ENCODE peak calls at places on chromosomes 4 and X, in seven cellular contexts. D is psoas muscle; B is CD4-positive, CD25-positive, alpha-beta regulatory T cell; Q is GM23338; K is lung; U is tibial artery; V is neural progenitor cell. E is an unnamed sample.

GRCh38 chrX:111868726-111869638 is 7.0 kb upstream of the TRPC5OS start:
- DNase-seq in D (no peak), B (no peak), Q (no peak), K (no peak), U (no peak), V (peak; percentile 66), E (no peak)

GRCh38 chr4:153067376-153067775 is 131.3 kb downstream of the FHDC1 start:
- DNase-seq in D (no peak), B (no peak), Q (peak; percentile 30), K (no peak), U (no peak), V (no peak), E (no peak)

GRCh38 chr4:45693746-45694145 is 430.1 kb downstream of the GABRG1 start:
- DNase-seq in D (no peak), B (no peak), Q (no peak), K (no peak), U (no peak), V (no peak), E (no peak)

GRCh38 chr4:183333983-183334382 is 11.8 kb upstream of the CLDN24 start:
- DNase-seq in D (no peak), B (no peak), Q (no peak), K (no peak), U (no peak), V (no peak), E (no peak)

GRCh38 chrX:75746891-75747639 is 38.0 kb downstream of the MAGEE2 start:
- DNase-seq in D (peak; percentile 19), B (peak; percentile 56), Q (peak; percentile 52), K (peak; percentile 32), U (no peak), V (peak; percentile 66), E (peak; percentile 27)

GRCh38 chr4:72779256-72779655 is 210.2 kb upstream of the ADAMTS3 start:
- DNase-seq in D (no peak), B (no peak), Q (no peak), K (no peak), U (no peak), V (no peak), E (no peak)

GRCh38 chrX:135512508-135513139 is 7.8 kb upstream of the INTS6L start:
- DNase-seq in D (no peak), B (no peak), Q (no peak), K (no peak), U (no peak), V (no peak), E (no peak)

GRCh38 chr4:81255524-81255923 is 40.5 kb upstream of the PRKG2 start:
- DNase-seq in D (no peak), B (no peak), Q (no peak), K (no peak), U (no peak), V (no peak), E (no peak)

GRCh38 chrX:140572724-140573123 is 67.9 kb upstream of the SOX3 start:
- DNase-seq in D (no peak), B (peak; percentile 30), Q (peak; percentile 64), K (peak; percentile 43), U (no peak), V (peak; percentile 64), E (no peak)

GRCh38 chr4:156677136-156677535 is 294.5 kb downstream of the PDGFC start:
- DNase-seq in D (no peak), B (no peak), Q (peak; percentile 80), K (no peak), U (no peak), V (peak; percentile 63), E (no peak)

GRCh38 chrX:72029473-72030411 is 102.0 kb downstream of the RTL5 start:
- DNase-seq in D (no peak), B (no peak), Q (no peak), K (peak; percentile 28), U (no peak), V (peak; percentile 34), E (no peak)

GRCh38 chr4:119504616-119505015 is 124.0 kb downstream of the PDE5A start:
- DNase-seq in D (no peak), B (no peak), Q (no peak), K (no peak), U (no peak), V (no peak), E (no peak)

GRCh38 chrX:9899640-9900075 is 67.5 kb upstream of the CLDN34 start:
- DNase-seq in D (no peak), B (peak; percentile 11), Q (no peak), K (no peak), U (no peak), V (peak; percentile 13), E (no peak)

GRCh38 chr4:142350886-142351285 is 495.2 kb downstream of the INPP4B start:
- DNase-seq in D (no peak), B (no peak), Q (no peak), K (no peak), U (no peak), V (no peak), E (no peak)

GRCh38 chr4:78119698-78120097 is 62.6 kb downstream of the FRAS1 start:
- DNase-seq in D (no peak), B (no peak), Q (no peak), K (no peak), U (no peak), V (no peak), E (no peak)

GRCh38 chr4:106291678-106292077 is 24.3 kb downstream of the TBCK start:
- DNase-seq in D (no peak), B (no peak), Q (no peak), K (no peak), U (no peak), V (no peak), E (no peak)

GRCh38 chr4:114038762-114039392 is 59.4 kb upstream of the ARSJ start:
- DNase-seq in D (no peak), B (no peak), Q (no peak), K (no peak), U (no peak), V (no peak), E (no peak)

GRCh38 chr4:3442959-3443749 is 1.4 kb downstream of the HGFAC start:
- DNase-seq in D (peak; percentile 56), B (peak; percentile 66), Q (peak; percentile 64), K (no peak), U (no peak), V (peak; percentile 74), E (peak; percentile 42)

GRCh38 chrX:44621088-44621487 is 78.4 kb upstream of the FUNDC1 start:
- DNase-seq in D (no peak), B (no peak), Q (no peak), K (no peak), U (no peak), V (no peak), E (no peak)

GRCh38 chrX:3638280-3638873 is 75.1 kb downstream of the PRKX start:
- DNase-seq in D (peak; percentile 16), B (peak; percentile 57), Q (peak; percentile 58), K (no peak), U (no peak), V (peak; percentile 75), E (peak; percentile 19)

GRCh38 chr4:8349664-8350225 is 80.2 kb downstream of the HTRA3 start:
- DNase-seq in D (no peak), B (no peak), Q (no peak), K (no peak), U (no peak), V (no peak), E (no peak)

GRCh38 chrX:43655151-43655676 is 885 bp upstream of the MAOA start:
- DNase-seq in D (peak; percentile 43), B (peak; percentile 51), Q (peak; percentile 48), K (peak; percentile 34), U (peak; percentile 70), V (peak; percentile 59), E (peak; percentile 43)

GRCh38 chrX:9884031-9884779 is 83.0 kb upstream of the CLDN34 start:
- DNase-seq in D (no peak), B (no peak), Q (no peak), K (no peak), U (no peak), V (no peak), E (no peak)

DNA sequence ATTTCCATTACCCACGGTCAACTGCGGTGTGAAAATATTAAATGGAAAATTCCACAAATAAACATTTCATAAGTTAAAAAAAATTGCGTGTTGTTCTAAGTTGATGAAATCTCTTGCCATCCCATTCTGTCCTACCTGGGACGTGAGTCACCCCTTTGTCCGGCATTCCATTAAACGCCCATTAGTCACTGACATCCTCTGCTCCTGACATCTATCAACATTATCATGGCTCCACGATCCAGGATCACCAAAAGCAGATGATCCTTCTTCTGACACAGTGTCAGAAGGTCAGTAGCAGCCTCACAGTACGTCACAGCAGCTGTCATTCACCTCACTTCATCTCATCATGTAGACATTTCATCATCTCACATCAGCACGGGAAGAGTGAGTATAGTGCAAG is 125.7 kb downstream of the ZNF827 start:
- DNase-seq in D (no peak), B (no peak), Q (no peak), K (no peak), U (no peak), V (no peak), E (no peak)
- H3K27ac ChIP-seq in D (no peak overlapping the region), B (no peak overlapping the region), Q (no peak overlapping the region), K (no peak overlapping the region), U (no peak overlapping the region), V (no peak overlapping the region), E (no peak overlapping the region)

GRCh38 chr4:74412225-74412624 is 32.7 kb upstream of the AREG start:
- DNase-seq in D (no peak), B (no peak), Q (no peak), K (no peak), U (no peak), V (no peak), E (no peak)

GRCh38 chr4:74408639-74409038 is 36.3 kb upstream of the AREG start:
- DNase-seq in D (no peak), B (no peak), Q (no peak), K (no peak), U (no peak), V (no peak), E (no peak)

GRCh38 chr4:74410272-74410671 is 34.7 kb upstream of the AREG start:
- DNase-seq in D (no peak), B (no peak), Q (peak; percentile 27), K (no peak), U (no peak), V (no peak), E (no peak)

GRCh38 chr4:74410741-74411140 is 34.2 kb upstream of the AREG start:
- DNase-seq in D (no peak), B (no peak), Q (no peak), K (no peak), U (no peak), V (no peak), E (no peak)

GRCh38 chr4:74407891-74408290 is 37.0 kb upstream of the AREG start:
- DNase-seq in D (no peak), B (no peak), Q (no peak), K (no peak), U (no peak), V (no peak), E (no peak)
- H3K4me1 ChIP-seq in D (no peaks in the 10 kb centered on the region), B (no peaks in the 10 kb centered on the region), Q (peaks cover 21% of the 10 kb centered on the region), K (no peaks in the 10 kb centered on the region), U (no peaks in the 10 kb centered on the region), V (no peaks in the 10 kb centered on the region), E (no peaks in the 10 kb centered on the region)

GRCh38 chr4:141127884-141128283 is 5.4 kb downstream of the RNF150 start:
- DNase-seq in D (no peak), B (no peak), Q (no peak), K (no peak), U (no peak), V (no peak), E (no peak)
- H3K4me3 ChIP-seq in D (no peak overlapping the region), B (no peak overlapping the region), Q (no peak overlapping the region), K (no peak overlapping the region), U (no peak overlapping the region), V (no peak overlapping the region), E (no peak overlapping the region)

DNA sequence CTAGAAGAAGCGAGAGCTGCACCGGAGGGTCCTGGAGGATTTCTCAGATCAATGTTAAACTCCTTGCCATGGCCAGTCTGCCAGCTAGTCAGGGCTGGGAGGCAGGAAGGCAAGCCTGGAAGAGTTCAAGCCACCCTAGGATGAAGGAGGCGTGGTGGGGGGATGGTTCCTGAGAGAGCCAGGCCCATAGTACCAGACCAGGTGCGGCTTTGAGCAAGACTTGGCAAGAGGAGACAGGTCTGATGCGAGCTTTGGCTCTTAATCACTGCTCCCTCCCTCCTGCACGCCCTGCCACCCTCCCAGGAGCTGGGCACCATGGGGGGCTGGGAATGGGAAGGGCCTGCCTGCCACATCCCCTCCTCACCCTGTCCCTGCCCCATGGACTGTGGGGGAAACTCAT is 50.2 kb downstream of the EFNB1 start:
- DNase-seq in D (no peak), B (no peak), Q (no peak), K (no peak), U (no peak), V (no peak), E (no peak)
- H3K27ac ChIP-seq in D (no peak overlapping the region), B (no peak overlapping the region), Q (no peak overlapping the region), K (no peak overlapping the region), U (no peak overlapping the region), V (no peak overlapping the region), E (no peak overlapping the region)